ENCODE peak calls at places on chromosomes 1 and 21, in nine cellular contexts. X, M, W, Y, B, G, I, C and H are unnamed samples.
A peak's percentile ranks its signal among the peaks of the same experiment; 100 is the strongest.

GRCh38 chr1:67214420-67215174 is 48.3 kb downstream of the IL23R start:
- DNase-seq in M (no peak), W (no peak), I (no peak), G (peak; percentile 6), X (no peak), Y (peak; percentile 52), B (no peak), C (no peak), H (no peak)

GRCh38 chr1:203354246-203354645 is 3.3 kb upstream of the FMOD start:
- DNase-seq in G (no peak), M (peak; percentile 91), I (no peak), W (no peak), B (no peak), Y (no peak), X (no peak), C (no peak), H (peak; percentile 1)

GRCh38 chr21:44079446-44079845 is 27.8 kb upstream of the PWP2 start:
- DNase-seq in B (no peak), W (no peak), C (no peak), Y (no peak), X (no peak), M (no peak), I (no peak), G (no peak), H (no peak)

GRCh38 chr1:25614466-25615171 is 2.0 kb upstream of the MAN1C1 start:
- DNase-seq in B (no peak), C (no peak), M (no peak), G (no peak), W (no peak), Y (no peak), X (no peak), I (no peak), H (no peak)

GRCh38 chr1:111197598-111198289 is 2.7 kb downstream of the DENND2D start:
- DNase-seq in M (no peak), G (no peak), I (no peak), X (no peak), C (no peak), B (peak; percentile 47), W (peak; percentile 60), Y (no peak), H (no peak)

GRCh38 chr1:2229921-2230700 is 2.0 kb downstream of the SKI start:
- DNase-seq in Y (no peak), G (no peak), W (no peak), I (no peak), B (no peak), C (no peak), X (no peak), M (peak; percentile 57), H (no peak)

GRCh38 chr1:19981507-19982312 is 2.3 kb upstream of the PLA2G2A start:
- DNase-seq in Y (no peak), W (no peak), X (no peak), G (no peak), I (no peak), M (no peak), C (no peak), B (no peak), H (no peak)

GRCh38 chr1:206802401-206802800 is 30.1 kb upstream of the IL10 start:
- DNase-seq in C (no peak), X (no peak), W (no peak), G (no peak), M (no peak), Y (no peak), I (no peak), B (no peak), H (no peak)

GRCh38 chr1:107480548-107480947 is 339.7 kb downstream of the NTNG1 start:
- DNase-seq in Y (no peak), W (no peak), G (no peak), I (no peak), B (peak; percentile 18), M (no peak), X (peak; percentile 3), C (no peak), H (no peak)

GRCh38 chr1:9626201-9626608 is 25.3 kb upstream of the PIK3CD start:
- DNase-seq in M (no peak), C (no peak), I (no peak), Y (no peak), W (peak; percentile 7), B (no peak), X (no peak), G (no peak), H (no peak)

GRCh38 chr1:65985393-65986066 is 192.8 kb downstream of the PDE4B start:
- DNase-seq in X (no peak), I (no peak), M (no peak), B (no peak), C (no peak), G (no peak), W (no peak), Y (no peak), H (no peak)

GRCh38 chr1:206469411-206469932 is 804 bp upstream of the IKBKE start:
- DNase-seq in X (no peak), C (no peak), Y (no peak), G (no peak), W (no peak), B (no peak), M (no peak), I (no peak), H (peak; percentile 1)